ENCODE peak calls at places on chromosome 14, in seven cellular contexts. G is cardiac muscle cell; A is K562; D is CD4-positive, CD25-positive, alpha-beta regulatory T cell; T is HCT116; Z is heart right ventricle; E is MM.1S. Y is an unnamed sample. For H3K4me1 and H3K9me3, the result is how much of the 10 kb centered on the place peaks cover.

GRCh38 chr14:35121026-35121886 is 534 bp downstream of the PPP2R3C start:
- DNase-seq in E (no peak), A (no peak), G (peak), Z (no peak), D (no peak), T (no peak), Y (no peak)

GRCh38 chr14:98984719-98985041 is 287.3 kb downstream of the BCL11B start:
- DNase-seq in D (peak), E (no peak), T (no peak), Z (no peak), G (no peak), A (peak), Y (peak)

GRCh38 chr14:68506645-68507405 is 286.0 kb downstream of the ZFP36L1 start:
- DNase-seq in E (peak), A (no peak), Z (no peak), G (no peak), T (no peak), D (peak), Y (peak)

GRCh38 chr14:69666698-69667211 is 55.4 kb downstream of the SUSD6 start:
- DNase-seq in A (no peak), G (peak), E (no peak), T (no peak), D (no peak), Z (no peak), Y (no peak)

GRCh38 chr14:58738876-58739275 is 101.1 kb downstream of the DACT1 start:
- DNase-seq in A (no peak), G (no peak), T (no peak), Z (no peak), E (no peak), D (no peak), Y (no peak)

GRCh38 chr14:103160321-103161053 is 37.2 kb downstream of the TNFAIP2 start:
- DNase-seq in E (no peak), A (no peak), Z (no peak), T (no peak), G (no peak), D (no peak), Y (peak)

GRCh38 chr14:60094306-60094897 is 2.7 kb downstream of the PCNX4 start:
- DNase-seq in G (peak), A (peak), T (no peak), E (no peak), Z (peak), D (peak), Y (no peak)

GRCh38 chr14:60590907-60591510 is 58.3 kb downstream of the SIX1 start:
- DNase-seq in A (no peak), G (no peak), T (no peak), Z (no peak), D (peak), E (no peak), Y (no peak)

GRCh38 chr14:103026988-103027387 is 30.4 kb downstream of the CDC42BPB start:
- DNase-seq in A (no peak), T (no peak), D (no peak), Z (no peak), E (no peak), G (no peak), Y (no peak)

GRCh38 chr14:100851946-100852620 is 26.2 kb downstream of the MEG3 start:
- DNase-seq in D (no peak), Z (no peak), A (no peak), E (no peak), T (no peak), G (no peak), Y (no peak)

GRCh38 chr14:67510836-67511235 is 22.3 kb upstream of the PLEKHH1 start:
- DNase-seq in T (no peak), E (no peak), Z (no peak), A (no peak), D (no peak), G (peak), Y (no peak)

GRCh38 chr14:76696791-76697190 is 64.5 kb upstream of the VASH1 start:
- DNase-seq in E (no peak), G (no peak), A (no peak), D (no peak), Z (no peak), T (no peak), Y (no peak)

GRCh38 chr14:65177551-65177950 is 75.2 kb upstream of the MAX start:
- DNase-seq in T (no peak), Z (no peak), G (no peak), E (no peak), A (no peak), D (no peak), Y (no peak)

GRCh38 chr14:50812856-50813543 is 18.0 kb downstream of the NIN start:
- DNase-seq in E (no peak), G (no peak), A (no peak), D (no peak), Z (no peak), T (no peak), Y (no peak)

GRCh38 chr14:68593806-68594536 is 198.9 kb downstream of the ZFP36L1 start:
- DNase-seq in T (no peak), G (peak), D (no peak), E (no peak), A (no peak), Z (no peak), Y (no peak)

GRCh38 chr14:30894923-30895515 is 20.7 kb downstream of the COCH start:
- DNase-seq in A (no peak), T (no peak), G (no peak), E (no peak), Z (no peak), D (no peak), Y (no peak)

GRCh38 chr14:63174760-63175191 is 29.5 kb upstream of the RHOJ start:
- DNase-seq in A (peak), D (peak), Z (peak), E (no peak), G (peak), T (peak), Y (no peak)

GRCh38 chr14:77031680-77032482 is 3.4 kb upstream of the IRF2BPL start:
- DNase-seq in D (no peak), T (no peak), Z (peak), A (no peak), G (peak), E (no peak), Y (no peak)

GRCh38 chr14:75831455-75831854 is 150.3 kb downstream of the TGFB3 start:
- DNase-seq in D (peak), E (no peak), G (peak), Z (peak), T (no peak), A (peak), Y (peak)

GRCh38 chr14:30252800-30253425 is 306.0 kb upstream of the G2E3 start:
- DNase-seq in E (no peak), T (no peak), A (no peak), Z (no peak), D (no peak), G (no peak), Y (no peak)

GRCh38 chr14:82537831-82538230 is 1004.2 kb upstream of the SEL1L start:
- DNase-seq in A (no peak), E (no peak), Z (no peak), D (no peak), T (no peak), G (no peak), Y (no peak)

GRCh38 chr14:78088941-78089340 is 81.2 kb upstream of the NRXN3 start:
- DNase-seq in T (no peak), A (no peak), Z (no peak), E (no peak), G (no peak), D (no peak), Y (no peak)

GRCh38 chr14:61542848-61543790 is 152.2 kb upstream of the HIF1A start:
- DNase-seq in T (no peak), D (no peak), Z (no peak), A (no peak), E (no peak), G (peak), Y (no peak)

GRCh38 chr14:62528296-62528695 is 517.0 kb downstream of the KCNH5 start:
- DNase-seq in T (no peak), E (no peak), G (no peak), A (no peak), Z (no peak), D (no peak), Y (no peak)

GRCh38 chr14:23729720-23730387 is 93.7 kb downstream of the DHRS2 start:
- DNase-seq in G (no peak), E (no peak), A (peak), T (no peak), D (no peak), Z (no peak), Y (no peak)

GRCh38 chr14:71403673-71404072 is 496.4 kb downstream of the PCNX1 start:
- DNase-seq in Z (no peak), G (peak), T (peak), A (no peak), E (peak), D (peak), Y (no peak)

GRCh38 chr14:88392609-88393008 is 7.2 kb downstream of the SPATA7 start:
- DNase-seq in D (no peak), Z (no peak), E (no peak), T (no peak), G (no peak), A (no peak), Y (no peak)

GRCh38 chr14:72201645-72202044 is 269.4 kb downstream of the RGS6 start:
- DNase-seq in T (no peak), D (no peak), Z (no peak), G (no peak), E (peak), A (no peak), Y (no peak)

GRCh38 chr14:90383126-90383730 is 13.6 kb upstream of the CALM1 start:
- DNase-seq in Z (peak), T (peak), G (peak), E (peak), A (peak), D (peak), Y (peak)

GRCh38 chr14:92880851-92881250 is 42.1 kb upstream of the CHGA start:
- DNase-seq in A (peak), D (no peak), T (peak), G (peak), E (no peak), Z (no peak), Y (no peak)

GRCh38 chr14:52412426-52412825 is 98.3 kb downstream of the PTGER2 start:
- DNase-seq in Z (no peak), D (no peak), T (no peak), G (no peak), A (no peak), E (peak), Y (no peak)

GRCh38 chr14:68965261-68965761 is 13.8 kb downstream of the ACTN1 start:
- DNase-seq in Z (peak), D (no peak), G (no peak), A (no peak), E (no peak), T (no peak), Y (no peak)

GRCh38 chr14:60723218-60724079 is 702 bp downstream of the SIX4 start:
- DNase-seq in G (peak), T (no peak), D (peak), A (peak), E (peak), Z (peak), Y (peak)

GRCh38 chr14:102900631-102901571 is 21.6 kb upstream of the AMN start:
- DNase-seq in G (no peak), E (peak), A (peak), T (no peak), Z (no peak), D (peak), Y (peak)

GRCh38 chr14:36658091-36659009 is 3.3 kb upstream of the PAX9 start:
- DNase-seq in D (no peak), Z (no peak), G (no peak), A (no peak), E (no peak), T (no peak), Y (no peak)

GRCh38 chr14:62162998-62163589 is 400.9 kb downstream of the SNAPC1 start:
- DNase-seq in T (peak), D (peak), Z (no peak), A (peak), G (peak), E (peak), Y (no peak)

GRCh38 chr14:89131004-89131750 is 285.9 kb downstream of the FOXN3 start:
- DNase-seq in Z (no peak), G (no peak), A (no peak), T (no peak), E (no peak), D (no peak), Y (no peak)

GRCh38 chr14:68376067-68376810 is 416.6 kb downstream of the ZFP36L1 start:
- DNase-seq in E (no peak), A (no peak), Z (no peak), T (no peak), G (no peak), D (no peak), Y (no peak)

GRCh38 chr14:30193791-30194407 is 266.3 kb upstream of the PRKD1 start:
- DNase-seq in A (no peak), D (no peak), Z (no peak), G (peak), E (no peak), T (no peak), Y (no peak)

GRCh38 chr14:22560638-22561365 is 28.2 kb downstream of the DAD1 start:
- DNase-seq in E (no peak), G (no peak), D (peak), Z (no peak), A (peak), T (no peak), Y (no peak)
- H3K4me1 ChIP-seq in E (half or more), G (under half), D (half or more), Z (under half), A (under half), T (under half), Y (half or more)

GRCh38 chr14:47852278-47852677 is 176.9 kb upstream of the MDGA2 start:
- DNase-seq in G (no peak), T (no peak), Z (no peak), D (no peak), E (no peak), A (no peak), Y (no peak)

GRCh38 chr14:47863441-47863840 is 188.0 kb upstream of the MDGA2 start:
- DNase-seq in G (no peak), T (no peak), A (no peak), D (no peak), Z (no peak), E (no peak), Y (no peak)

GRCh38 chr14:47857646-47858045 is 182.2 kb upstream of the MDGA2 start:
- DNase-seq in T (no peak), E (peak), Z (no peak), A (no peak), D (no peak), G (no peak), Y (no peak)
- H3K9me3 ChIP-seq in T (under half), E (under half), Z (under half), A (under half), D (under half), G (under half), Y (under half)

DNA sequence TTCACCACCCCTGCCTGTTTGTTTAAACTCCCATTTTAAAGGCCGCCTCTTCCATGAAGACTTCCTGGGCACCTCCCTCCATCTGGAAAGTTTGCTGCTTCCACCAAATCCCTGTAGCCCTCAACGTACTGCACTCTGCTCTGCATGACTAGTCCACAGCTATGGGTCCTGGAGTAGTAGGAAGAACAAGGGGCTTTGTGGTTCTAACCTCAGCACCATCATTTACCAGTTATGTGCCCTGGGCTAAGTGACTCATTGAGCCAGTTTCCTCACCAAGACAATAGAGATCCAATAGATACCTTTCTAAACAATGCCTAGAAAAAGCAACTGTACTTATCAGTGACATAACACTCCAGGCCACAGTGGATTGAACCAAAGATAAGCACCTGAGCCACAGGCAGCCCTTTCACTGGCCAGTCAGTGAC is 8.5 kb upstream of the LTBP2 start:
- DNase-seq in Z (no peak), G (peak), T (peak), E (no peak), A (peak), D (no peak), Y (peak)
- H3K4me1 ChIP-seq in Z (under half), G (under half), T (half or more), E (under half), A (under half), D (under half), Y (under half)

GRCh38 chr14:106347890-106348755 is 821.7 kb downstream of the TMEM121 start:
- DNase-seq in G (no peak), Z (no peak), T (no peak), A (no peak), D (no peak), E (no peak), Y (no peak)

GRCh38 chr14:106343636-106344035 is 817.3 kb downstream of the TMEM121 start:
- DNase-seq in A (no peak), D (no peak), T (no peak), E (no peak), G (no peak), Z (no peak), Y (no peak)

GRCh38 chr14:106346084-106346483 is 819.7 kb downstream of the TMEM121 start:
- DNase-seq in Z (no peak), G (no peak), D (no peak), T (no peak), A (no peak), E (no peak), Y (no peak)

GRCh38 chr14:106347291-106347778 is 821.0 kb downstream of the TMEM121 start:
- DNase-seq in E (peak), A (no peak), D (no peak), G (no peak), T (no peak), Z (no peak), Y (no peak)

DNA sequence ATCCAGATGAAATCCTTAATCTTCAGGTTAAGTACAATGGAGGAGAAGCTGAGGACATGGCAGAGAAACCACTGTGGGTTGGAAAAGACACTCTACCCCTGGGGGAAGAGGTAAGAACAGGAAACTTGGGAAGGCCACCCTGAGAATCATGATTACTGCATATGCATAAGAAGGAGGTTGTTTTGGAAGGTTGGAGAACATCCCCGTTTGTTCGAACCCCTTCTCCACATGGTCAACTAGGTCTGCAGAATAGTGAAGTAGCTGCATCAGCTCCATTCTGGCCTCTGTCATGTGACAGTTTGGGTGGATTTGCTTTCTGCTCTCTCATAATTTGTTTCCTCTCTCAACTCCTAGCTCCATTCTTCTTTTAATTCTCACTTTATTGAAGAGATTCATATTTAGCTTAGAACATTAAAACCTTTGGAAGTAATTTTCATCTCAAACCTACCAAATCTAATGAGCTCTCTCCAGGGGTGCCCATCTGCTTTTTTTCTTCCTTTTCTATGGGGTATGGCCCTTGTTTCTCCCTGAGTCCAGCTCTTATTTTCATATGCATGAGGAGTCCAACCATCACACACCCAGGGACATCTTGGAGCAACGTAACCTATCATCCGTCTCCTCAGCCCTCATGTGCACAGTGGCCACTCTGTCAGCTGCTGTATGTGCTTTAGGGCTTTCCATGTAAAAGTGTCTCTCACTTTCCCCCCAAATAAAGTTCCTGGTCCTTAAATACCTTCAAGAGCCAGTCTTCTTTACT is 820.3 kb downstream of the TMEM121 start:
- DNase-seq in E (no peak), G (no peak), T (no peak), D (no peak), A (no peak), Z (no peak), Y (no peak)
- H3K9me3 ChIP-seq in E (under half), G (under half), T (under half), D (under half), A (under half), Z (under half), Y (under half)

GRCh38 chr14:105386581-105387529 is 11.5 kb upstream of the TEX22 start:
- DNase-seq in Z (no peak), G (no peak), E (no peak), T (no peak), A (no peak), D (no peak), Y (no peak)

GRCh38 chr14:105387530-105387922 is 10.8 kb upstream of the TEX22 start:
- DNase-seq in E (no peak), T (no peak), Z (no peak), G (no peak), A (no peak), D (no peak), Y (no peak)

GRCh38 chr14:105388976-105389375 is 9.4 kb upstream of the TEX22 start:
- DNase-seq in Z (no peak), A (no peak), G (no peak), E (no peak), D (no peak), T (no peak), Y (no peak)

GRCh38 chr14:105389534-105389933 is 8.8 kb upstream of the TEX22 start:
- DNase-seq in A (no peak), Z (no peak), T (no peak), G (no peak), D (no peak), E (no peak), Y (no peak)

GRCh38 chr14:105388110-105388951 is 10.0 kb upstream of the TEX22 start:
- DNase-seq in G (no peak), A (no peak), E (no peak), D (no peak), T (no peak), Z (no peak), Y (no peak)
- H3K4me1 ChIP-seq in G (under half), A (under half), E (under half), D (under half), T (under half), Z (under half), Y (under half)

GRCh38 chr14:27243360-27243759 is 645.5 kb upstream of the NOVA1 start:
- DNase-seq in Z (no peak), G (no peak), D (no peak), T (no peak), E (no peak), A (no peak), Y (no peak)
- H3K9me3 ChIP-seq in Z (under half), G (under half), D (under half), T (under half), E (under half), A (under half), Y (under half)

GRCh38 chr14:21264025-21264801 is 5.0 kb downstream of the HNRNPC start:
- DNase-seq in T (no peak), G (peak), E (peak), Z (no peak), A (no peak), D (peak), Y (no peak)
- H3K4me1 ChIP-seq in T (under half), G (under half), E (under half), Z (half or more), A (under half), D (half or more), Y (half or more)